ENCODE peak calls at places on chromosomes 1 and 21, in seven cellular contexts. F is naive thymus-derived CD8-positive, alpha-beta T cell; Q is esophagus muscularis mucosa; H is ecto neural progenitor cell; I is body of pancreas; R is nephron progenitor cell; V is AG08396. S is an unnamed sample.

GRCh38 chr1:110495926-110496600 is 22.9 kb downstream of the KCNA10 start:
- DNase-seq in F (peak; percentile 46), Q (no peak), H (peak; percentile 86), I (peak; percentile 87), R (peak; percentile 89), V (peak; percentile 86), S (peak; percentile 91)

GRCh38 chr21:45995686-45996179 is 14.2 kb downstream of the COL6A1 start:
- DNase-seq in F (no peak), Q (no peak), H (no peak), I (peak; percentile 7), R (no peak), V (no peak), S (peak; percentile 52)

GRCh38 chr1:23673086-23673813 is 18.4 kb upstream of the RPL11 start:
- DNase-seq in F (no peak), Q (no peak), H (peak; percentile 69), I (peak; percentile 57), R (peak; percentile 82), V (peak; percentile 67), S (peak; percentile 78)

GRCh38 chr1:204130989-204131892 is 20.6 kb downstream of the ETNK2 start:
- DNase-seq in F (no peak), Q (no peak), H (no peak), I (peak; percentile 74), R (no peak), V (peak; percentile 87), S (peak; percentile 56)

GRCh38 chr1:8739377-8739776 is 78.1 kb downstream of the RERE start:
- DNase-seq in F (no peak), Q (no peak), H (no peak), I (no peak), R (no peak), V (no peak), S (no peak)

GRCh38 chr21:31730687-31731111 is 1.2 kb downstream of the SCAF4 start:
- DNase-seq in F (no peak), Q (no peak), H (peak; percentile 62), I (peak; percentile 13), R (peak; percentile 20), V (no peak), S (no peak)

GRCh38 chr1:84426376-84426775 is 28.1 kb downstream of the DNASE2B start:
- DNase-seq in F (no peak), Q (no peak), H (no peak), I (no peak), R (no peak), V (no peak), S (no peak)

GRCh38 chr1:71196685-71197084 is 115.8 kb upstream of the ZRANB2 start:
- DNase-seq in F (no peak), Q (no peak), H (no peak), I (no peak), R (no peak), V (peak; percentile 16), S (peak; percentile 22)

GRCh38 chr1:203278087-203278884 is 27.0 kb upstream of the BTG2 start:
- DNase-seq in F (no peak), Q (peak; percentile 98), H (peak; percentile 58), I (peak; percentile 86), R (peak; percentile 63), V (peak; percentile 82), S (peak; percentile 88)

GRCh38 chr1:101051688-101052638 is 26.4 kb upstream of the DPH5 start:
- DNase-seq in F (no peak), Q (no peak), H (no peak), I (no peak), R (no peak), V (no peak), S (no peak)

GRCh38 chr1:31413405-31414005 is 492 bp downstream of the SERINC2 start:
- DNase-seq in F (no peak), Q (no peak), H (peak; percentile 77), I (peak; percentile 90), R (peak; percentile 67), V (peak; percentile 58), S (peak; percentile 85)

GRCh38 chr1:197915797-197916686 is 1.1 kb upstream of the LHX9 start:
- DNase-seq in F (no peak), Q (no peak), H (peak; percentile 89), I (peak; percentile 57), R (peak; percentile 82), V (peak; percentile 74), S (peak; percentile 76)

GRCh38 chr1:20375563-20375962 is 84.9 kb downstream of the VWA5B1 start:
- DNase-seq in F (no peak), Q (no peak), H (no peak), I (no peak), R (no peak), V (no peak), S (no peak)

GRCh38 chr1:166927701-166928100 is 47.6 kb downstream of the ILDR2 start:
- DNase-seq in F (no peak), Q (no peak), H (no peak), I (no peak), R (no peak), V (no peak), S (no peak)

GRCh38 chr1:15902882-15903281 is 55.4 kb downstream of the SPEN start:
- DNase-seq in F (no peak), Q (no peak), H (no peak), I (no peak), R (no peak), V (peak; percentile 26), S (no peak)

GRCh38 chr1:3642921-3643675 is 6.8 kb downstream of the WRAP73 start:
- DNase-seq in F (no peak), Q (no peak), H (no peak), I (no peak), R (no peak), V (no peak), S (no peak)

GRCh38 chr1:117366982-117367768 is at the start of gene MAN1A2:
- DNase-seq in F (peak; percentile 56), Q (peak; percentile 96), H (peak; percentile 86), I (peak; percentile 93), R (peak; percentile 77), V (peak; percentile 74), S (peak; percentile 88)

GRCh38 chr1:1440262-1440772 is 4.8 kb downstream of the VWA1 start:
- DNase-seq in F (no peak), Q (no peak), H (no peak), I (no peak), R (no peak), V (peak; percentile 9), S (no peak)

GRCh38 chr21:31343680-31344480 is at the start of gene TIAM1:
- DNase-seq in F (no peak), Q (peak; percentile 93), H (peak; percentile 76), I (peak; percentile 16), R (peak; percentile 51), V (peak; percentile 25), S (peak; percentile 67)

GRCh38 chr1:246506440-246506784 is 667 bp downstream of the SMYD3 start:
- DNase-seq in F (no peak), Q (peak; percentile 87), H (peak; percentile 55), I (no peak), R (no peak), V (no peak), S (no peak)

GRCh38 chr1:64137569-64137936 is 65.9 kb upstream of the UBE2U start:
- DNase-seq in F (no peak), Q (no peak), H (no peak), I (no peak), R (no peak), V (no peak), S (no peak)

GRCh38 chr21:34642211-34643075 is 26.4 kb upstream of the CLIC6 start:
- DNase-seq in F (no peak), Q (no peak), H (no peak), I (no peak), R (no peak), V (peak; percentile 15), S (no peak)